ENCODE peak calls at places on chromosomes 7 and 10, in five cellular contexts. E is naive thymus-derived CD4-positive, alpha-beta T cell; T is SJSA1; Z is heart left ventricle; P is lower lobe of right lung. V is an unnamed sample.
A peak's percentile ranks its signal among the peaks of the same experiment; 100 is the strongest.

GRCh38 chr10:123449234-123449962 is 216.8 kb upstream of the GPR26 start:
- DNase-seq in E (no peak), T (no peak), Z (no peak), P (no peak), V (no peak)

GRCh38 chr7:26681819-26682418 is 182.5 kb downstream of the SKAP2 start:
- DNase-seq in E (no peak), T (no peak), Z (no peak), P (no peak), V (no peak)

GRCh38 chr10:33335800-33336605 is 1.5 kb upstream of the NRP1 start:
- DNase-seq in E (no peak), T (peak; percentile 69), Z (peak; percentile 91), P (peak; percentile 70), V (no peak)

GRCh38 chr10:110363572-110364411 is 59.1 kb upstream of the SMNDC1 start:
- DNase-seq in E (no peak), T (no peak), Z (no peak), P (no peak), V (no peak)

GRCh38 chr10:43209064-43209455 is 57.8 kb downstream of the RASGEF1A start:
- DNase-seq in E (no peak), T (no peak), Z (peak; percentile 17), P (no peak), V (no peak)

GRCh38 chr7:494261-494687 is 25.4 kb downstream of the PDGFA start:
- DNase-seq in E (no peak), T (no peak), Z (peak; percentile 8), P (peak; percentile 34), V (no peak)

GRCh38 chr10:96857613-96858012 is 25.5 kb downstream of the LCOR start:
- DNase-seq in E (no peak), T (no peak), Z (no peak), P (no peak), V (no peak)

GRCh38 chr7:26857534-26858228 is 6.7 kb downstream of the SKAP2 start:
- DNase-seq in E (no peak), T (no peak), Z (peak; percentile 24), P (peak; percentile 50), V (no peak)

GRCh38 chr10:89480047-89480446 is 55.3 kb downstream of the SLC16A12 start:
- DNase-seq in E (no peak), T (no peak), Z (peak; percentile 53), P (no peak), V (no peak)

GRCh38 chr7:123754295-123754871 is 5.6 kb upstream of the WASL start:
- DNase-seq in E (no peak), T (no peak), Z (no peak), P (no peak), V (no peak)

GRCh38 chr10:92062273-92062672 is 138.7 kb downstream of the BTAF1 start:
- DNase-seq in E (no peak), T (no peak), Z (no peak), P (no peak), V (no peak)

GRCh38 chr10:132511692-132512442 is 25.7 kb upstream of the INPP5A start:
- DNase-seq in E (no peak), T (no peak), Z (no peak), P (no peak), V (no peak)

GRCh38 chr10:81216949-81217348 is 658.0 kb upstream of the NRG3 start:
- DNase-seq in E (no peak), T (no peak), Z (no peak), P (no peak), V (no peak)

GRCh38 chr7:3537210-3537875 is 236.3 kb downstream of the SDK1 start:
- DNase-seq in E (no peak), T (peak; percentile 57), Z (peak; percentile 28), P (no peak), V (no peak)

GRCh38 chr7:43141091-43141490 is 28.6 kb downstream of the HECW1 start:
- DNase-seq in E (no peak), T (no peak), Z (no peak), P (no peak), V (no peak)

GRCh38 chr10:66167816-66168215 is 758.0 kb upstream of the LRRTM3 start:
- DNase-seq in E (no peak), T (no peak), Z (no peak), P (no peak), V (no peak)

GRCh38 chr10:21510218-21511070 is 15.0 kb downstream of the SKIDA1 start:
- DNase-seq in E (no peak), T (no peak), Z (peak; percentile 26), P (no peak), V (no peak)

GRCh38 chr10:21508987-21509334 is 16.5 kb downstream of the SKIDA1 start:
- DNase-seq in E (no peak), T (no peak), Z (no peak), P (no peak), V (no peak)

GRCh38 chr10:21507066-21507669 is 18.3 kb downstream of the SKIDA1 start:
- DNase-seq in E (no peak), T (no peak), Z (no peak), P (no peak), V (no peak)

GRCh38 chr10:21511931-21512330 is 13.6 kb downstream of the SKIDA1 start:
- DNase-seq in E (no peak), T (no peak), Z (no peak), P (no peak), V (no peak)

GRCh38 chr10:21509391-21510217 is 15.9 kb downstream of the SKIDA1 start:
- DNase-seq in E (no peak), T (no peak), Z (peak; percentile 22), P (no peak), V (no peak)
- H3K27ac ChIP-seq in E (no peak overlapping the region), T (no peak overlapping the region), Z (no peak overlapping the region), P (peak overlapping the region; percentile 31), V (no peak overlapping the region)

GRCh38 chr7:19762631-19763030 is 10.8 kb downstream of the TMEM196 start:
- DNase-seq in E (no peak), T (no peak), Z (no peak), P (no peak), V (no peak)
- H3K4me3 ChIP-seq in E (no peak overlapping the region), T (no peak overlapping the region), Z (no peak overlapping the region), P (no peak overlapping the region), V (no peak overlapping the region)

GRCh38 chr10:24645784-24646183 is 77.9 kb downstream of the ARHGAP21 start:
- DNase-seq in E (no peak), T (no peak), Z (no peak), P (no peak), V (no peak)

GRCh38 chr10:24652381-24652957 is 71.2 kb downstream of the ARHGAP21 start:
- DNase-seq in E (no peak), T (no peak), Z (no peak), P (no peak), V (no peak)

GRCh38 chr10:24645022-24645421 is 78.7 kb downstream of the ARHGAP21 start:
- DNase-seq in E (no peak), T (no peak), Z (no peak), P (no peak), V (no peak)

GRCh38 chr10:24651923-24652322 is 71.8 kb downstream of the ARHGAP21 start:
- DNase-seq in E (no peak), T (no peak), Z (no peak), P (no peak), V (no peak)

DNA sequence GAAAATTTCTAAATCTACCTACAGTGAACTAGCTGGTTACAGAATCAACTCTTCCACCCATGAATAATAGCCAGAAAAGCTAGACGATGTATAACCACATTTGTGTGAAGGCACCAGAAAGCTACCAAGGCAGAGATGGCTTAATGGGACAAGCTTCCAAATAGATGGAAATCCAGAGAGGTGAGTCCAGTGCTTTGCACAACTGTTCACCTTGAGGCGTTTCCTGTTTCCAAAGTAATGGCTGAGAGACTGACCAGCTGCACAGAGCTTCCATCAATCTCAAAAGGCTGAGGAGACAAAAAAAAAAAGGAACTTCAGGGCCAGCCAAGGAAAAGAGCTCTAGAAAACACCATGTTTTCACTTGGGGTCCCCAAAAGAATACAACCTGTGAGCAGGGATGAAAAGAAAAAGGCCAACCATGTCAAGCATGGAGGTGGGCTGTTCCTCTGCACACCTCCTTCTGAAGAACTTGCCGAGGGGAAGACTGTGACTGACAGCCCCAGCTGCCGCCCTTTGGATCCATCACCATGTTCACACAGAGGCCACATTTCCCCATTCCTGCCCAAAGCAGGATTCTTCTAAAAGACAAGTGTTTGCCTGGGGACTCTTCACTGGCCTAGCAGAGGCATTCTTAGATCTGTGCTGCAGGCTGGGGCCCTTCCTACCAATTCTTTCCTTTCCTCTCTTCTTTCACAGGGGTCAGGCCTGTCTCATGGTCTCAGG is 72.9 kb downstream of the ARHGAP21 start:
- DNase-seq in E (no peak), T (no peak), Z (no peak), P (no peak), V (no peak)
- H3K4me1 ChIP-seq in E (no peaks in the 10 kb centered on the region), T (no peaks in the 10 kb centered on the region), Z (peaks cover 19% of the 10 kb centered on the region), P (peaks cover 2% of the 10 kb centered on the region), V (peaks cover under 1% of the 10 kb centered on the region)

GRCh38 chr10:74415440-74415839 is 264.4 kb downstream of the ADK start:
- DNase-seq in E (no peak), T (no peak), Z (no peak), P (no peak), V (no peak)

GRCh38 chr10:74419491-74420466 is 268.8 kb downstream of the ADK start:
- DNase-seq in E (peak; percentile 17), T (no peak), Z (no peak), P (no peak), V (peak; percentile 1)

GRCh38 chr10:74417397-74417796 is 266.4 kb downstream of the ADK start:
- DNase-seq in E (no peak), T (no peak), Z (no peak), P (no peak), V (no peak)

GRCh38 chr10:74418285-74418872 is 267.4 kb downstream of the ADK start:
- DNase-seq in E (no peak), T (no peak), Z (no peak), P (no peak), V (no peak)
- H3K27ac ChIP-seq in E (no peak overlapping the region), T (no peak overlapping the region), Z (no peak overlapping the region), P (no peak overlapping the region), V (no peak overlapping the region)

V was measured in CD8-positive, alpha-beta T cell.